ENCODE peak calls at places on chromosomes 12 and 14, in nine cellular contexts. J is C1 segment of cervical spinal cord; R is GM06990; B is Caki2; D is stimulated activated CD4-positive, alpha-beta T cell treated with anti-CD3 and anti-CD28 coated beads, Interleukin-2, amount 100 ng/mL, for 48 hours; V is G401; Q is HEK293T; X is HCEC 1CT; N is amniotic stem cell. T is an unnamed sample.

GRCh38 chr12:48973992-48974673 is 2.6 kb upstream of the WNT10B start:
- DNase-seq in V (no peak), D (peak), B (no peak), X (peak), N (no peak), J (peak), Q (no peak), R (no peak), T (no peak)

GRCh38 chr12:30806989-30807694 is 52.4 kb upstream of the CAPRIN2 start:
- DNase-seq in N (peak), Q (peak), D (no peak), X (peak), B (peak), V (peak), J (no peak), R (no peak), T (peak)

GRCh38 chr12:107681836-107682820 is 3.5 kb upstream of the PWP1 start:
- DNase-seq in B (no peak), J (no peak), Q (no peak), V (no peak), D (no peak), X (no peak), N (no peak), R (no peak), T (no peak)

GRCh38 chr14:52380294-52380693 is 66.2 kb downstream of the PTGER2 start:
- DNase-seq in X (peak), Q (no peak), J (no peak), V (no peak), N (no peak), D (no peak), B (peak), R (no peak), T (no peak)

GRCh38 chr12:52033506-52034258 is 17.6 kb upstream of the NR4A1 start:
- DNase-seq in N (no peak), D (no peak), R (no peak), X (no peak), Q (no peak), B (no peak), V (no peak), J (no peak), T (no peak)

GRCh38 chr12:107515446-107515958 is 170.1 kb upstream of the PWP1 start:
- DNase-seq in X (no peak), D (peak), V (no peak), R (no peak), B (peak), Q (no peak), J (peak), N (peak), T (peak)

GRCh38 chr12:7989827-7990491 is 42.6 kb upstream of the FOXJ2 start:
- DNase-seq in X (no peak), D (peak), Q (no peak), N (no peak), B (no peak), V (no peak), J (no peak), R (peak), T (no peak)

GRCh38 chr12:25957898-25958253 is 606 bp upstream of the RASSF8 start:
- DNase-seq in N (peak), X (peak), R (no peak), Q (no peak), V (peak), B (peak), D (no peak), J (no peak), T (peak)

GRCh38 chr12:23887055-23887835 is 62.2 kb downstream of the SOX5 start:
- DNase-seq in B (no peak), D (no peak), V (no peak), J (no peak), Q (no peak), X (no peak), N (no peak), R (no peak), T (no peak)

T was measured in NCI-H2171 treated with DMSO at 0.1 percent for 48 hours.